ENCODE peak calls at places on chromosomes 13 and 19, in six cellular contexts. U, T, N, Q, L and P are unnamed samples.

GRCh38 chr19:2042485-2043268 is 8.4 kb downstream of the MKNK2 start:
- DNase-seq in U (no peak), T (no peak), N (no peak), Q (no peak), L (no peak), P (peak)

GRCh38 chr19:39154084-39154625 is 28.6 kb downstream of the PAK4 start:
- DNase-seq in U (no peak), T (no peak), N (no peak), Q (no peak), L (no peak), P (peak)

GRCh38 chr13:45409993-45410392 is 8.2 kb downstream of the SLC25A30 start:
- DNase-seq in U (no peak), T (no peak), N (no peak), Q (no peak), L (no peak), P (no peak)

GRCh38 chr13:25727250-25727649 is 324.6 kb downstream of the SHISA2 start:
- DNase-seq in U (no peak), T (no peak), N (no peak), Q (no peak), L (no peak), P (no peak)

GRCh38 chr13:35768551-35768950 is 292.1 kb upstream of the MAB21L1 start:
- DNase-seq in U (no peak), T (peak), N (no peak), Q (peak), L (no peak), P (peak)

GRCh38 chr13:52921194-52921593 is 72.8 kb upstream of the PCDH8 start:
- DNase-seq in U (no peak), T (no peak), N (no peak), Q (no peak), L (no peak), P (peak)

GRCh38 chr13:110485604-110486003 is 75.9 kb downstream of the RAB20 start:
- DNase-seq in U (peak), T (no peak), N (peak), Q (peak), L (peak), P (peak)

GRCh38 chr19:53942001-53942786 is 20.5 kb upstream of the CACNG8 start:
- DNase-seq in U (peak), T (no peak), N (peak), Q (no peak), L (peak), P (no peak)

GRCh38 chr13:90445179-90445578 is 902.3 kb upstream of the MIR17HG start:
- DNase-seq in U (peak), T (peak), N (peak), Q (peak), L (peak), P (peak)

GRCh38 chr13:104984296-104984818 is 1551.1 kb downstream of the EFNB2 start:
- DNase-seq in U (no peak), T (peak), N (no peak), Q (peak), L (no peak), P (no peak)

GRCh38 chr13:22040810-22041364 is 370.0 kb downstream of the FGF9 start:
- DNase-seq in U (peak), T (no peak), N (peak), Q (peak), L (no peak), P (peak)

GRCh38 chr13:51665456-51665855 is 81.2 kb downstream of the WDFY2 start:
- DNase-seq in U (no peak), T (no peak), N (no peak), Q (no peak), L (no peak), P (no peak)

DNA sequence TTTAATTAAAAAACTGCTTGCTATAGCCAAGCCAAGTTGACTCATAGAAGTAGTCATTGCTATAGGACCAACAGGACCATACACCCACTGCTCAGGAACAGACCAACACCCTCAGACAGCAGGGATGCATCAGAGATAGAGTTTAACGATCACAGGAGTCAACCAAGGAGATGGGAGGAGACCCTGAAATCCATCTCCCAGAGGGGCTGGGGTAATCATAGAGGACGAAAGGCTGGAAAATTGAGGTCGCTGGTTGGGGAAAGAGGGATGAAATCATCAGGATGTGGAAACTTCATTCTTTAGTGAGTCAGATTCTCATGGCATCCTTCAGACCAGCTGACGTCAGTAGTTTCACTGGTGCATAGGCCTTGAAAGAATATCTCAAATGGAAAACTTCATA is 160.4 kb upstream of the GPC6 start:
- DNase-seq in U (no peak), T (peak), N (no peak), Q (peak), L (no peak), P (no peak)
- H2AFZ ChIP-seq in U (no peak), T (peak), N (no peak), Q (no peak), L (no peak), P (no peak)

GRCh38 chr13:42709276-42709675 is 72.1 kb upstream of the FAM216B start:
- DNase-seq in U (no peak), T (no peak), N (no peak), Q (no peak), L (no peak), P (no peak)
- H3K14ac ChIP-seq in U (no peak), T (no peak), N (no peak), Q (no peak), L (no peak), P (no peak)

GRCh38 chr19:11736696-11737095 is 2.0 kb downstream of the ZNF823 start:
- DNase-seq in U (no peak), T (peak), N (no peak), Q (peak), L (no peak), P (peak)
- H3K27ac ChIP-seq in U (no peak), T (no peak), N (no peak), Q (no peak), L (no peak), P (no peak)

GRCh38 chr13:100473087-100473486 is 115.5 kb downstream of the GGACT start:
- DNase-seq in U (no peak), T (no peak), N (no peak), Q (no peak), L (peak), P (no peak)
- H2AFZ ChIP-seq in U (no peak), T (no peak), N (no peak), Q (no peak), L (no peak), P (no peak)

GRCh38 chr19:47701717-47702552 is 11.3 kb upstream of the EHD2 start:
- DNase-seq in U (no peak), T (no peak), N (no peak), Q (no peak), L (no peak), P (no peak)

GRCh38 chr19:47703301-47703700 is 9.9 kb upstream of the EHD2 start:
- DNase-seq in U (no peak), T (no peak), N (no peak), Q (no peak), L (no peak), P (no peak)

GRCh38 chr19:47704024-47704423 is 9.2 kb upstream of the EHD2 start:
- DNase-seq in U (no peak), T (peak), N (no peak), Q (peak), L (no peak), P (peak)

GRCh38 chr19:47700934-47701716 is 12.1 kb upstream of the EHD2 start:
- DNase-seq in U (no peak), T (no peak), N (no peak), Q (no peak), L (no peak), P (no peak)

GRCh38 chr19:47702671-47703070 is 10.6 kb upstream of the EHD2 start:
- DNase-seq in U (no peak), T (no peak), N (no peak), Q (no peak), L (no peak), P (no peak)
- H3K14ac ChIP-seq in U (no peak), T (no peak), N (no peak), Q (no peak), L (no peak), P (no peak)

GRCh38 chr19:29940971-29941585 is 961 bp upstream of the URI1 start:
- DNase-seq in U (no peak), T (no peak), N (no peak), Q (no peak), L (no peak), P (no peak)

GRCh38 chr19:29941828-29942403 is at the start of gene URI1:
- DNase-seq in U (peak), T (peak), N (peak), Q (peak), L (peak), P (peak)

GRCh38 chr19:29943615-29944014 is 1.6 kb downstream of the URI1 start:
- DNase-seq in U (no peak), T (no peak), N (no peak), Q (peak), L (no peak), P (no peak)

GRCh38 chr19:29944415-29945012 is 2.5 kb downstream of the URI1 start:
- DNase-seq in U (no peak), T (no peak), N (no peak), Q (no peak), L (no peak), P (no peak)

GRCh38 chr19:29942404-29943261 is 594 bp downstream of the URI1 start:
- DNase-seq in U (no peak), T (no peak), N (peak), Q (peak), L (peak), P (peak)
- H3K27ac ChIP-seq in U (no peak), T (peak), N (no peak), Q (no peak), L (peak), P (peak)

GRCh38 chr19:13637664-13638063 is 126.7 kb upstream of the MRI1 start:
- DNase-seq in U (no peak), T (peak), N (no peak), Q (no peak), L (no peak), P (no peak)
- H2AFZ ChIP-seq in U (no peak), T (no peak), N (no peak), Q (no peak), L (no peak), P (no peak)